ENCODE peak calls at places on chromosomes 1 and 21, in four cellular contexts. R is cardiac muscle cell, A is adrenal gland, T is lower lobe of right lung. E is an unnamed sample.
A peak's percentile ranks its signal among the peaks of the same experiment; 100 is the strongest.

GRCh38 chr1:223654083-223654482 is 11.4 kb downstream of the CAPN8 start:
- DNase-seq in R (no peak), T (no peak), A (no peak), E (no peak)

GRCh38 chr1:4212796-4213195 is 312.7 kb upstream of the C1orf174 start:
- DNase-seq in R (no peak), A (no peak), T (no peak), E (no peak)

GRCh38 chr1:206551985-206552325 is 44.6 kb downstream of the RASSF5 start:
- DNase-seq in R (no peak), T (no peak), A (no peak), E (no peak)

GRCh38 chr1:41312991-41313645 is 48.1 kb upstream of the FOXO6 start:
- DNase-seq in R (no peak), T (no peak), A (no peak), E (no peak)

GRCh38 chr1:13730751-13731482 is 30.9 kb downstream of the PRDM2 start:
- DNase-seq in A (no peak), T (peak; percentile 63), R (no peak), E (no peak)

GRCh38 chr1:223645903-223646302 is 19.6 kb downstream of the CAPN8 start:
- DNase-seq in A (no peak), T (no peak), R (no peak), E (no peak)

GRCh38 chr1:111987502-111987901 is 2.0 kb downstream of the KCND3 start:
- DNase-seq in R (no peak), A (peak; percentile 34), T (no peak), E (no peak)

GRCh38 chr1:98323906-98324358 is 337.6 kb upstream of the SNX7 start:
- DNase-seq in A (no peak), T (no peak), R (no peak), E (peak; percentile 72)

GRCh38 chr1:211420389-211420788 is 71.6 kb downstream of the RD3 start:
- DNase-seq in T (no peak), A (no peak), R (no peak), E (no peak)

GRCh38 chr1:22104865-22105437 is 37.9 kb downstream of the WNT4 start:
- DNase-seq in R (no peak), T (no peak), A (no peak), E (no peak)

GRCh38 chr1:151953409-151954094 is 40.1 kb downstream of the S100A10 start:
- DNase-seq in R (no peak), A (no peak), T (no peak), E (no peak)

GRCh38 chr1:205350124-205350523 is 6.6 kb downstream of the KLHDC8A start:
- DNase-seq in R (no peak), A (no peak), T (no peak), E (no peak)

GRCh38 chr1:41566274-41566885 is 81.9 kb upstream of the EDN2 start:
- DNase-seq in T (no peak), A (no peak), R (no peak), E (no peak)

GRCh38 chr21:45341779-45342178 is 54.1 kb upstream of the POFUT2 start:
- DNase-seq in T (no peak), R (no peak), A (no peak), E (peak; percentile 48)

GRCh38 chr1:9850442-9851162 is 26.8 kb upstream of the CLSTN1 start:
- DNase-seq in R (no peak), T (no peak), A (no peak), E (no peak)

GRCh38 chr1:37513795-37514349 is 694 bp downstream of the MEAF6 start:
- DNase-seq in A (peak; percentile 38), R (peak; percentile 40), T (peak; percentile 64), E (peak; percentile 30)

GRCh38 chr1:28239004-28239403 is 3.1 kb downstream of the ATP5IF1 start:
- DNase-seq in R (no peak), T (no peak), A (no peak), E (no peak)

GRCh38 chr1:173205146-173206051 is 1.7 kb downstream of the TNFSF4 start:
- DNase-seq in T (no peak), R (peak; percentile 23), A (peak; percentile 41), E (no peak)

GRCh38 chr1:26608895-26609294 is 79.3 kb downstream of the RPS6KA1 start:
- DNase-seq in T (no peak), A (no peak), R (no peak), E (no peak)

GRCh38 chr1:206631085-206631509 is 4.2 kb upstream of the DYRK3 start:
- DNase-seq in T (no peak), A (peak; percentile 40), R (peak; percentile 86), E (peak; percentile 52)

GRCh38 chr1:233516732-233517131 is 97.2 kb upstream of the KCNK1 start:
- DNase-seq in T (no peak), A (no peak), R (no peak), E (no peak)

GRCh38 chr1:189619682-189620332 is 857.9 kb downstream of the BRINP3 start:
- DNase-seq in T (no peak), R (no peak), A (peak; percentile 22), E (peak; percentile 90)

GRCh38 chr1:226946285-226946684 is 6.2 kb downstream of the COQ8A start:
- DNase-seq in T (no peak), A (peak; percentile 22), R (no peak), E (no peak)

GRCh38 chr1:240212552-240212951 is 120.9 kb downstream of the FMN2 start:
- DNase-seq in A (no peak), R (no peak), T (no peak), E (no peak)

GRCh38 chr1:118335372-118335771 is 150.3 kb upstream of the SPAG17 start:
- DNase-seq in R (no peak), T (no peak), A (no peak), E (no peak)

GRCh38 chr1:58290685-58291372 is 255.7 kb downstream of the OMA1 start:
- DNase-seq in R (peak; percentile 84), T (no peak), A (peak; percentile 60), E (peak; percentile 11)

GRCh38 chr1:26483980-26484379 is 11.7 kb downstream of the HMGN2 start:
- DNase-seq in R (no peak), T (no peak), A (no peak), E (no peak)

GRCh38 chr1:181126289-181126688 is 37.8 kb downstream of the IER5 start:
- DNase-seq in A (no peak), R (no peak), T (no peak), E (no peak)

GRCh38 chr1:156444407-156445001 is 56.1 kb downstream of the MEF2D start:
- DNase-seq in A (no peak), T (no peak), R (peak; percentile 62), E (no peak)

GRCh38 chr1:167721617-167722151 is at the start of gene MPZL1:
- DNase-seq in R (peak; percentile 93), A (peak; percentile 97), T (peak; percentile 96), E (peak; percentile 99)

GRCh38 chr1:158002022-158002629 is 8.7 kb downstream of the KIRREL1 start:
- DNase-seq in T (no peak), R (peak; percentile 49), A (no peak), E (no peak)

GRCh38 chr1:200931776-200932175 is 37.1 kb downstream of the INAVA start:
- DNase-seq in A (no peak), T (no peak), R (no peak), E (no peak)

GRCh38 chr1:166489670-166490436 is 323.1 kb upstream of the FAM78B start:
- DNase-seq in R (no peak), T (peak; percentile 54), A (no peak), E (peak; percentile 2)

GRCh38 chr1:39609618-39610331 is 29.7 kb downstream of the HEYL start:
- DNase-seq in T (peak; percentile 78), A (peak; percentile 48), R (peak; percentile 51), E (peak; percentile 39)

GRCh38 chr1:56617141-56617540 is 28.0 kb upstream of the PRKAA2 start:
- DNase-seq in T (no peak), R (no peak), A (no peak), E (peak; percentile 36)

GRCh38 chr1:174975764-174976163 is 24.0 kb upstream of the CACYBP start:
- DNase-seq in A (no peak), R (no peak), T (no peak), E (no peak)

GRCh38 chr1:213669964-213670691 is 317.6 kb upstream of the PROX1 start:
- DNase-seq in R (no peak), A (no peak), T (no peak), E (no peak)
- H3K27ac ChIP-seq in R (no peak overlapping the region), A (no peak overlapping the region), T (no peak overlapping the region), E (no peak overlapping the region)

GRCh38 chr1:245859510-245860114 is 647.5 kb downstream of the SMYD3 start:
- DNase-seq in R (no peak), T (no peak), A (no peak), E (peak; percentile 31)

GRCh38 chr1:245858022-245858421 is 649.1 kb downstream of the SMYD3 start:
- DNase-seq in T (no peak), A (no peak), R (no peak), E (no peak)

GRCh38 chr1:245860681-245861552 is 646.2 kb downstream of the SMYD3 start:
- DNase-seq in T (no peak), R (no peak), A (no peak), E (no peak)

GRCh38 chr1:245856944-245857531 is 650.0 kb downstream of the SMYD3 start:
- DNase-seq in A (no peak), T (no peak), R (no peak), E (peak; percentile 12)

GRCh38 chr1:245858683-245859509 is 648.2 kb downstream of the SMYD3 start:
- DNase-seq in A (no peak), R (no peak), T (no peak), E (no peak)
- TF ChIP-seq CTCF in A (no peak), R (peak; percentile 51), T (no peak), E (no peak)

DNA sequence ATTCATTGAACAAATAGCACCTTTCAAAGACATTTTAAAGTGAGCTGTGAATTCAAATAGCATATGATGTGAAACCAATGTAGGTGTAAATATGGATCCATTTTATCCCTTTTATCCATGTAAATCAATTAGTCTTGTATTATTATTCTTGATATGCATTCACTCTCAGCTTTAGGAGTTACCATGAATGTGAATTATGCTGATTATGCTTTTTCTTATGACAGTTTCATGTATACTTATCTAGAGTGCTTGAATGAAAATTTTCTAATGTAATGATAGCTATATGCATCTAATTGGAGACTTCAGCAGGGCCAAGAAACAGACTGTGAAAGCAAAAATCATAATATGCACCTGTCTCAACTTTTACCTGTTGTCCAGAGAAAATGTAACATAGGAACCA is 226.6 kb upstream of the ST6GALNAC5 start:
- DNase-seq in T (no peak), R (no peak), A (no peak), E (no peak)
- H3K27ac ChIP-seq in T (no peak overlapping the region), R (no peak overlapping the region), A (no peak overlapping the region), E (no peak overlapping the region)

DNA sequence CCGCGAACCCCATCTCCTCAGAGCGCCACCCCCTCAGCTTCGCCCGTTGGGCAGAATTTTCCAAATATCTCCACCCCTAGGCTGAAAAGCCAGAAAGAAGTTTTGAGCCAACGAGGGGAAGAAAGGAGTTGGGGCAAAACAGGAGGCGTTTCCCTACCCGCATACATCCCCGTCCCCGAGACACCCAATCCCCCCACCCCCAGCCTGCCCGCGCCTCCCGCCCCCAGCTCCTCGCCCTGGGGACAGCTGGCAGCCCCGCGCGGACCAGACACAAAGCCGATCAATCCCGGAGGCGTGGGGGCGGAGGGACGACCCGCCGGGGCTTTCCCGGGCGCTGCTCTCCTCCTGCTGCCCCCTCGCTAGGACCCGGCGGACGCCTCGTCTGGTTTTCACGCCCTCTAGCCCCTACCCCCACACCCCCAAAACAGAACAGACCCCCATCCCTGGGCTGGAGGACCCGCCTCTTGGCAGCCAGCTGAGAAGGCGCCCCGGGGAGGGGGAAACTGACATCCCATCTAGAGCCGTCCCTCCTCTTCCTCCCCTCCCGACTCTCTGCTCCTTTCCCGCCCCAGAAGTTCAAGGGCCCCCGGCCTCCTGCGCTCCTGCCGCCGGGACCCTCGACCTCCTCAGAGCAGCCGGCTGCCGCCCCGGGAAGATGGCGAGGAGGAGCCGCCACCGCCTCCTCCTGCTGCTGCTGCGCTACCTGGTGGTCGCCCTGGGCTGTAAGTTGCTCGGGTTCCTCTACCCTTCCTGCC is at the start of gene JAM2:
- DNase-seq in A (peak; percentile 48), T (peak; percentile 48), R (peak; percentile 57), E (no peak)
- TF ChIP-seq CTCF in A (peak; percentile 11), T (peak; percentile 32), R (no peak), E (no peak)